ENCODE peak calls at places on chromosomes 11 and 22, in four cellular contexts. V, W, D and Q are unnamed samples.

GRCh38 chr11:69193151-69193550 is 37.4 kb downstream of the SMIM38 start:
- DNase-seq in V (no peak), W (no peak), D (no peak), Q (no peak)

GRCh38 chr22:27474711-27475547 is 326.6 kb downstream of the MN1 start:
- DNase-seq in V (peak), W (no peak), D (no peak), Q (peak)

GRCh38 chr11:33160147-33160546 is 1.1 kb downstream of the CSTF3 start:
- DNase-seq in V (no peak), W (no peak), D (peak), Q (no peak)

GRCh38 chr11:118050208-118050891 is 26.5 kb upstream of the TMPRSS4 start:
- DNase-seq in V (no peak), W (no peak), D (no peak), Q (no peak)

GRCh38 chr11:3223932-3224729 is 5.5 kb upstream of the MRGPRG start:
- DNase-seq in V (peak), W (no peak), D (no peak), Q (no peak)

GRCh38 chr11:95516786-95517185 is 272.8 kb downstream of the FAM76B start:
- DNase-seq in V (no peak), W (no peak), D (no peak), Q (no peak)

GRCh38 chr11:120511804-120512726 is 517 bp downstream of the GRIK4 start:
- DNase-seq in V (no peak), W (no peak), D (no peak), Q (no peak)

GRCh38 chr11:102302241-102302640 is 15.0 kb upstream of the BIRC3 start:
- DNase-seq in V (no peak), W (no peak), D (no peak), Q (no peak)

GRCh38 chr11:102323542-102324261 is 6.4 kb downstream of the BIRC3 start:
- DNase-seq in V (no peak), W (no peak), D (no peak), Q (no peak)

GRCh38 chr11:11708256-11708655 is 86.5 kb upstream of the GALNT18 start:
- DNase-seq in V (no peak), W (no peak), D (no peak), Q (no peak)

GRCh38 chr22:38069372-38070249 is 12.4 kb downstream of the PICK1 start:
- DNase-seq in V (no peak), W (peak), D (no peak), Q (no peak)

GRCh38 chr11:23865341-23865975 is 631.4 kb upstream of the LUZP2 start:
- DNase-seq in V (no peak), W (no peak), D (no peak), Q (no peak)

GRCh38 chr11:106446961-106447360 is 369.5 kb downstream of the AASDHPPT start:
- DNase-seq in V (no peak), W (no peak), D (no peak), Q (no peak)

GRCh38 chr11:35841733-35842132 is 102.1 kb upstream of the LDLRAD3 start:
- DNase-seq in V (no peak), W (no peak), D (no peak), Q (no peak)

GRCh38 chr11:62688481-62688880 is 849 bp downstream of the LRRN4CL start:
- DNase-seq in V (no peak), W (no peak), D (no peak), Q (no peak)

GRCh38 chr11:122706261-122706660 is 50.7 kb downstream of the UBASH3B start:
- DNase-seq in V (no peak), W (no peak), D (peak), Q (peak)

GRCh38 chr22:19714320-19715252 is at the start of gene SEPTIN5:
- DNase-seq in V (peak), W (peak), D (no peak), Q (no peak)

GRCh38 chr11:20105427-20105826 is 54.8 kb downstream of the DBX1 start:
- DNase-seq in V (no peak), W (no peak), D (no peak), Q (no peak)

GRCh38 chr11:96357794-96358193 is 14.8 kb upstream of the MAML2 start:
- DNase-seq in V (no peak), W (no peak), D (no peak), Q (no peak)

GRCh38 chr22:42396621-42397331 is 35.4 kb downstream of the NFAM1 start:
- DNase-seq in V (no peak), W (no peak), D (no peak), Q (no peak)

GRCh38 chr22:37842015-37842793 is 1.9 kb downstream of the ANKRD54 start:
- DNase-seq in V (no peak), W (no peak), D (peak), Q (no peak)

GRCh38 chr22:25182131-25183110 is 17.2 kb upstream of the CRYBB3 start:
- DNase-seq in V (no peak), W (no peak), D (no peak), Q (no peak)

GRCh38 chr11:132864811-132865576 is 667.3 kb downstream of the OPCML start:
- DNase-seq in V (peak), W (no peak), D (no peak), Q (no peak)

GRCh38 chr11:113697075-113697474 is 9.0 kb downstream of the TMPRSS5 start:
- DNase-seq in V (no peak), W (no peak), D (no peak), Q (no peak)

GRCh38 chr11:7272373-7272772 is 20.7 kb downstream of the SYT9 start:
- DNase-seq in V (no peak), W (no peak), D (no peak), Q (no peak)

GRCh38 chr22:41816241-41816640 is 15.8 kb downstream of the CCDC134 start:
- DNase-seq in V (no peak), W (no peak), D (no peak), Q (no peak)

GRCh38 chr11:17722000-17722643 is 2.8 kb downstream of the MYOD1 start:
- DNase-seq in V (peak), W (peak), D (no peak), Q (peak)

GRCh38 chr11:111942826-111943225 is 5.7 kb downstream of the DIXDC1 start:
- DNase-seq in V (no peak), W (no peak), D (no peak), Q (no peak)

GRCh38 chr11:15716550-15716949 is 601.8 kb downstream of the INSC start:
- DNase-seq in V (no peak), W (no peak), D (no peak), Q (no peak)

GRCh38 chr11:109854696-109855095 is 238.5 kb upstream of the ZC3H12C start:
- DNase-seq in V (no peak), W (no peak), D (no peak), Q (no peak)

GRCh38 chr11:125494033-125494364 is 2.1 kb downstream of the FEZ1 start:
- DNase-seq in V (no peak), W (no peak), D (no peak), Q (no peak)

GRCh38 chr22:43821606-43822425 is 9.7 kb upstream of the EFCAB6 start:
- DNase-seq in V (peak), W (no peak), D (no peak), Q (no peak)

DNA sequence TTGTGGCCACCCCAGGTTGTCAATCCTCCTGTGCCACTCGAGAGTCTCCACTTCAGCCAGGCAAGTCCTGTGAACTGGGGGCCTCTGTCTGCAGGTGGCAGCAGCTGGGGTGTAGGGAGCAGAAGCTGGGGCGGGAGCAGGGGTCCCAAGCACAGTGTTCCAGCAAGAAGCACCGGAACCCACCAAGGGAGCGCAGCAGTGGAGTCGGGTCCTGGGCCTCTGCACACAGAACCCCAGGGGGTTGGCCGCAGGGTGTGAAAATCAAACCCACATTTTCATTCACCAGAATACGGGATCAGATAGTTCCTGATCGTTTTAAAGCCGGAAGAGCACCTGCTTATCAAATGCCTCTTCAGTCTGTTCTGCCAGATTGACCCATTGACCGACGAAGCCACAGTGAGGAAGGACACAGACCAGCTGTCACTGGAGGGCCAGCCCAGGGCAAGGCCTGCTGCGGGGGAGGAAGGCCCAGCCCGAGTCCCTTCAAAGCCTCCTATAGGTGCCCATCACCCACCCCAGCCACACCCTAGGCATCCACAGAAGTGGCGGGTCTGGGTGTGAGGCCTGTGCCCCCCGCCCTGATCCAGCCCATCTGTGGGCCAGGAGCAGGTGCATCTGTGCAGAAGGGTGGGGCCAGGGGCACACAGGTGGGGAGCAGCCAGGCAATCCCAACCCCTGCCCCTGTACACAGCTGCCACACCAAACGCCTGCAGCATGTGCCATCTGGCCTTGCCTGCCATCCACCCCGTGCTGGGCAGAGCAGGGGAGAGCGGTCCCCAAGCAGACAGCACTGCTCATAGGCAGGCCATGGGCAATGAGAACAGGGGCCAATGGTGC is 34.1 kb downstream of the RSPH14 start:
- DNase-seq in V (no peak), W (no peak), D (no peak), Q (no peak)
- TF ChIP-seq PHF8 in V (no peak), W (no peak), D (no peak), Q (no peak)

GRCh38 chr11:58057481-58057880 is 26.7 kb downstream of the OR6Q1 start:
- DNase-seq in V (no peak), W (no peak), D (no peak), Q (no peak)
- TF ChIP-seq CHD2 in V (no peak), W (no peak), D (no peak), Q (no peak)

GRCh38 chr11:130050272-130050671 is 19.4 kb upstream of the APLP2 start:
- DNase-seq in V (no peak), W (no peak), D (no peak), Q (no peak)

GRCh38 chr11:130049260-130049659 is 20.4 kb upstream of the APLP2 start:
- DNase-seq in V (no peak), W (no peak), D (no peak), Q (no peak)

GRCh38 chr11:130052556-130052955 is 17.1 kb upstream of the APLP2 start:
- DNase-seq in V (no peak), W (no peak), D (no peak), Q (no peak)

GRCh38 chr11:130054966-130055365 is 14.7 kb upstream of the APLP2 start:
- DNase-seq in V (no peak), W (no peak), D (no peak), Q (no peak)

DNA sequence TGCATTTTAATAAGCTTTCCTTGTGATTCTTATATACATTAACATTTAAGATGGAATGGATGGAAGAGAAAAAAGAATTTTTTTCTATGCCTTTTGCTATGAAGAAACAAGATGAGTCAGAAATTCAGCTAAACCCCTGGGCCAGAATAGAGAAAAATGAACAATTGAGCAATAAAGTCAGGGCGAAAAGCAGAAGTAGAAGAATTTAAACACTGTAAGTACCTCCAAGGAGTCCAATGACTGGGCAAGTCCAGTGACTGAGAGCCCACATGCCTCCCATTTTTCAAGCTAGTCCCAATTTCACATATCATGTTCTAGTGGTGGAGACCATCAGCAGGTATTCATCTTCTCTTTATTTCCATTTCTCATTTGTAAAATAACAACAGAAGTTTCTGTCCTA is 18.6 kb upstream of the APLP2 start:
- DNase-seq in V (no peak), W (no peak), D (no peak), Q (no peak)
- TF ChIP-seq PHF8 in V (no peak), W (no peak), D (no peak), Q (no peak)

DNA sequence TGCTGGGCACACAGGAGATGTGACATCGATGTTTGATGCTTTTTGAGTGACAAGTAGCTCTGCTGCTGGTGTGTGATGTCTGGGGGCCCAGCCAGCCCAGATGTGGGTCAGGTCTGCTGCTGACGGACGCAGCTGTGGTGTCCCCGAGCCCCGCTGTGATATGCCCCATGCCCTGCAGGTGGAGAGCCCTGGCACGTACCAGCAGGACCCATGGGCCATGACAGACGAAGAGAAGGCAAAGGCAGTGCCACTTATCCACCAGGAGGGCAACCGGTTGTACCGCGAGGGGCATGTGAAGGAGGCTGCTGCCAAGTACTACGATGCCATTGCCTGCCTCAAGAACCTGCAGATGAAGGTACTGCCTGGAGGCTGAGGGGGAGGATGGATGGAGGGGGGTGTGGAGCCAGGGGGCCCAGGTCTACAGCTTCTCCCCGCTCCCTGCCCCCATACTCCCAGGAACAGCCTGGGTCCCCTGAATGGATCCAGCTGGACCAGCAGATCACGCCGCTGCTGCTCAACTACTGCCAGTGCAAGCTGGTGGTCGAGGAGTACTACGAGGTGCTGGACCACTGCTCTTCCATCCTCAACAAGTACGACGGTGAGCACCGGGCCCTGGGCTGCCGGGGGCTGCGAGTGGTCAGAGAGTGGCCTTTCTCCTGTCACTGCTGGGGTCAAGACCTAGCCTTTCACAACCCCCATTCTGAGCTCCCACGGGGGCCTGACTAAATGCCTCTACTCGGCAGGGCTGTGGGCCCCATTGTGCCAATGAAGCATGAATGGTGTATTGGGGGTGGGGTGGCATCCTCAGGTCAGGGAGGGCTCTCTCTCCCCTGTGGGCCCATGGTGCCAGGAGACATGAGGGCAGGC is 7.3 kb downstream of the AIP start:
- DNase-seq in V (no peak), W (no peak), D (no peak), Q (no peak)
- TF ChIP-seq CHD2 in V (no peak), W (no peak), D (no peak), Q (no peak)

GRCh38 chr22:45318168-45318557 is 8.4 kb downstream of the FAM118A start:
- DNase-seq in V (no peak), W (peak), D (no peak), Q (no peak)

GRCh38 chr22:45319319-45319675 is 9.6 kb downstream of the FAM118A start:
- DNase-seq in V (no peak), W (no peak), D (no peak), Q (no peak)

GRCh38 chr22:45320326-45320976 is 10.7 kb downstream of the FAM118A start:
- DNase-seq in V (no peak), W (no peak), D (no peak), Q (no peak)

GRCh38 chr22:45317551-45318167 is 7.9 kb downstream of the FAM118A start:
- DNase-seq in V (peak), W (no peak), D (no peak), Q (no peak)

DNA sequence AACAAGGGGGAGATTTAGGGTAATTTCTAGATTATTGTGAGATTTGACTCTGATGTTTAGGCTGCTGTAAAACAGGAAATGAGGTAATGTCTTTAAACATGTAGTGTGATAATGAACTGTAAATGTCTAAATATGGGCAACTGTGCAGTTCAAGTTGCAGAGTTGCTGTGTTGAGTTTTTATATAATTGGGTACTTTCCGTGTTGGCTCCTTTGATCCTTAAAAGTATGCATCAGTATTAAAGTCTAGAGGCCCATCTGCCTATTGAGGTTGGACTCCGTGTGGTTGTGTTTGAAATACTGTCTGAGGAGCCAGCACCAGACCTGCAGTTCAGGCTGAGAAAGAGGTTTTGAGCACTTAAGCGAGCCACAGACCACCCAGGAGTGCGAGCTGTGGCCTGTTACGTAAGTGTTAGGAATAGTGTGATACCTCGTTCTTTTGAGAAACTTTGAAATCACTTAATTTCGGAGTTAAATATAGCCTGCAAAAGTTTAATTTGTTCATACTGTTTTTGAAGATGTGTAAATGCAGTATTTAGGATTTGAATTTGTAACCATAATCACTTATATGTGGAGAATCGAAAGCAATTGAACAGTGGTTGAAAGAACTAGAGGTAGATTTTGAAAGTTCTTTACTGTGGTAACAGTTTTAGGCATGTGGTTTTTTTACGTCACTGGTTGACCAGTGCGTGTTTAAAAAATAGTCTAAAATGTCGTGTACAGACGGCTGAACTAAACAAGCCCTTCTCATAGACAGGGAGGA is 9.0 kb downstream of the FAM118A start:
- DNase-seq in V (no peak), W (no peak), D (no peak), Q (no peak)
- TF ChIP-seq PHF8 in V (no peak), W (no peak), D (no peak), Q (no peak)

DNA sequence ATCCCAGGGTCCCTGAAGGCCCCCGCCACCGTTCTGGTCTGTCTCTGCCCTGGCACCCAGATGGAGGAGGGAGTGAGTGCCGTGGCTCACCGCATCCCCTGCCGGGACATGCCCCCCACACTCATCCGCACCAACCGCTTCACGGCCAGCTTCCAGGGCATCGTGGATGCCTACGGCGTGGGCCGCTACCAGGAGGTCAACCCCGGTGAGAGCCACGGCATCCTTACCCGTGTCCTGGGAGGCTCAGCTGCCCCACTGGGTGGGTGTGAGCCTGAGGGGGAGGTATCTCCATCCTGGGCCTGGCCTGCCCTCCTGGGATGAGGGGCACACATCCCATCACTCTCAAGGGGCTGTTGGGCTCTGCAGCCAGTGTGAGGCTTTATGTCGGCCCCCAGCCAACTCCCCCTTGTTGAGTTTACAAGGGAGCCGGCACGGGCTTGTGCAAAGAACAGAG is 6.1 kb downstream of the TCIRG1 start:
- DNase-seq in V (no peak), W (no peak), D (no peak), Q (no peak)
- TF ChIP-seq CHD2 in V (no peak), W (no peak), D (no peak), Q (no peak)

GRCh38 chr22:50718352-50718709 is 19.7 kb upstream of the ACR start:
- DNase-seq in V (no peak), W (no peak), D (no peak), Q (no peak)

GRCh38 chr22:50720301-50720845 is 17.6 kb upstream of the ACR start:
- DNase-seq in V (no peak), W (no peak), D (no peak), Q (no peak)

GRCh38 chr22:50720861-50721844 is 16.9 kb upstream of the ACR start:
- DNase-seq in V (no peak), W (no peak), D (no peak), Q (no peak)

GRCh38 chr22:50717709-50718351 is 20.2 kb upstream of the ACR start:
- DNase-seq in V (no peak), W (no peak), D (no peak), Q (no peak)

GRCh38 chr22:50719814-50720300 is 18.1 kb upstream of the ACR start:
- DNase-seq in V (peak), W (no peak), D (no peak), Q (no peak)
- TF ChIP-seq PHF8 in V (no peak), W (no peak), D (no peak), Q (no peak)

DNA sequence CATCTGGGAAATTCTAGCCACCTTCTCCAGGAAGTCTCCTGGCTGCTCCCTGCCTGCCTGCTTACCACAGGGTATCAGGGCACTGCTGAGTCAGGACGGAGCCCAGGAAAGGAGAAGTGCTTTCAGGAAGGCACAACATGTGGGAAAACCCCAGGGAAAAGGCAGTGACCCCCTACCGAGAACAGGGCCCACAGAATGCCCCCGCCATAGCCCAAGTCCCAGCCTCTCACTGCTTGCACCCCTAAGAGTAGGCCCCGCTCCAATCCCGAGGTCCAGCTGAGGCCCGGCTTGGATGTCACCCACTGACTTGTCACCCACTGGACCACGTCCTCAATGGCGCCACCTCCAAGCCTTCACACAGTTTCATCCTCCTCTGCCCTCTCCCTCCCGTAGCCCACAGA is 34.1 kb downstream of the ARAP1 start:
- DNase-seq in V (no peak), W (no peak), D (no peak), Q (no peak)
- TF ChIP-seq CHD2 in V (no peak), W (no peak), D (no peak), Q (no peak)